ENCODE peak calls at places on chromosomes 3 and 15, in ten cellular contexts. One of them, this sample, is unnamed.

GRCh38 chr3:10748040-10748439 is 68.0 kb upstream of the SLC6A11 start:
- DNase-seq in stimulated activated CD8-positive, alpha-beta memory T cell treated with anti-CD3 and anti-CD28 coated beads, Interleukin-7, amount 100 ng/mL, for 4 hours: no peak
- DNase-seq in fibroblast of mammary gland: no peak
- DNase-seq in hypothalamus: no peak
- DNase-seq in iris pigment epithelial cell: no peak
- DNase-seq in fibroblast of gingiva: no peak
- DNase-seq in NCI-H82: no peak
- DNase-seq in effector CD4-positive, alpha-beta T cell: no peak
- DNase-seq in stimulated activated CD4-positive, alpha-beta T cell treated with anti-CD3 and anti-CD28 coated beads, Interleukin-4, amount 100 ng/mL, for 1 hour: no peak
- DNase-seq in NCI-H460: no peak
- DNase-seq in this sample: no peak

GRCh38 chr3:69691860-69692259 is 47.4 kb upstream of the MITF start:
- DNase-seq in stimulated activated CD8-positive, alpha-beta memory T cell treated with anti-CD3 and anti-CD28 coated beads, Interleukin-7, amount 100 ng/mL, for 4 hours: no peak
- DNase-seq in fibroblast of mammary gland: no peak
- DNase-seq in NCI-H82: no peak
- DNase-seq in fibroblast of gingiva: peak; percentile 24
- DNase-seq in NCI-H460: no peak
- DNase-seq in effector CD4-positive, alpha-beta T cell: no peak
- DNase-seq in iris pigment epithelial cell: peak; percentile 25
- DNase-seq in stimulated activated CD4-positive, alpha-beta T cell treated with anti-CD3 and anti-CD28 coated beads, Interleukin-4, amount 100 ng/mL, for 1 hour: no peak
- DNase-seq in hypothalamus: no peak
- DNase-seq in this sample: no peak

GRCh38 chr15:22226034-22226790 is 145.9 kb downstream of the OR4M2 start:
- DNase-seq in NCI-H82: no peak
- DNase-seq in NCI-H460: no peak
- DNase-seq in iris pigment epithelial cell: no peak
- DNase-seq in stimulated activated CD8-positive, alpha-beta memory T cell treated with anti-CD3 and anti-CD28 coated beads, Interleukin-7, amount 100 ng/mL, for 4 hours: no peak
- DNase-seq in stimulated activated CD4-positive, alpha-beta T cell treated with anti-CD3 and anti-CD28 coated beads, Interleukin-4, amount 100 ng/mL, for 1 hour: no peak
- DNase-seq in fibroblast of gingiva: no peak
- DNase-seq in effector CD4-positive, alpha-beta T cell: no peak
- DNase-seq in fibroblast of mammary gland: no peak
- DNase-seq in hypothalamus: no peak
- DNase-seq in this sample: no peak

GRCh38 chr3:99108508-99108907 is 207.0 kb upstream of the DCBLD2 start:
- DNase-seq in effector CD4-positive, alpha-beta T cell: no peak
- DNase-seq in NCI-H460: peak; percentile 44
- DNase-seq in fibroblast of gingiva: peak; percentile 88
- DNase-seq in fibroblast of mammary gland: peak; percentile 98
- DNase-seq in stimulated activated CD4-positive, alpha-beta T cell treated with anti-CD3 and anti-CD28 coated beads, Interleukin-4, amount 100 ng/mL, for 1 hour: no peak
- DNase-seq in iris pigment epithelial cell: peak; percentile 98
- DNase-seq in stimulated activated CD8-positive, alpha-beta memory T cell treated with anti-CD3 and anti-CD28 coated beads, Interleukin-7, amount 100 ng/mL, for 4 hours: no peak
- DNase-seq in hypothalamus: no peak
- DNase-seq in NCI-H82: no peak
- DNase-seq in this sample: no peak

GRCh38 chr3:25661694-25662455 is 2.8 kb downstream of the TOP2B start:
- DNase-seq in fibroblast of gingiva: no peak
- DNase-seq in NCI-H82: no peak
- DNase-seq in stimulated activated CD8-positive, alpha-beta memory T cell treated with anti-CD3 and anti-CD28 coated beads, Interleukin-7, amount 100 ng/mL, for 4 hours: no peak
- DNase-seq in effector CD4-positive, alpha-beta T cell: no peak
- DNase-seq in stimulated activated CD4-positive, alpha-beta T cell treated with anti-CD3 and anti-CD28 coated beads, Interleukin-4, amount 100 ng/mL, for 1 hour: no peak
- DNase-seq in iris pigment epithelial cell: peak; percentile 10
- DNase-seq in NCI-H460: no peak
- DNase-seq in hypothalamus: no peak
- DNase-seq in fibroblast of mammary gland: peak; percentile 20
- DNase-seq in this sample: no peak

GRCh38 chr15:39624806-39625205 is 43.9 kb downstream of the THBS1 start:
- DNase-seq in stimulated activated CD4-positive, alpha-beta T cell treated with anti-CD3 and anti-CD28 coated beads, Interleukin-4, amount 100 ng/mL, for 1 hour: peak; percentile 13
- DNase-seq in hypothalamus: no peak
- DNase-seq in fibroblast of mammary gland: peak; percentile 93
- DNase-seq in stimulated activated CD8-positive, alpha-beta memory T cell treated with anti-CD3 and anti-CD28 coated beads, Interleukin-7, amount 100 ng/mL, for 4 hours: peak; percentile 51
- DNase-seq in NCI-H82: no peak
- DNase-seq in iris pigment epithelial cell: peak; percentile 98
- DNase-seq in effector CD4-positive, alpha-beta T cell: peak; percentile 53
- DNase-seq in NCI-H460: no peak
- DNase-seq in fibroblast of gingiva: peak; percentile 80
- DNase-seq in this sample: peak; percentile 17

GRCh38 chr15:64334530-64334929 is 21.4 kb downstream of the CSNK1G1 start:
- DNase-seq in stimulated activated CD8-positive, alpha-beta memory T cell treated with anti-CD3 and anti-CD28 coated beads, Interleukin-7, amount 100 ng/mL, for 4 hours: peak; percentile 11
- DNase-seq in stimulated activated CD4-positive, alpha-beta T cell treated with anti-CD3 and anti-CD28 coated beads, Interleukin-4, amount 100 ng/mL, for 1 hour: peak; percentile 26
- DNase-seq in NCI-H460: no peak
- DNase-seq in hypothalamus: no peak
- DNase-seq in effector CD4-positive, alpha-beta T cell: peak; percentile 11
- DNase-seq in fibroblast of mammary gland: no peak
- DNase-seq in fibroblast of gingiva: no peak
- DNase-seq in iris pigment epithelial cell: no peak
- DNase-seq in NCI-H82: no peak
- DNase-seq in this sample: no peak

GRCh38 chr3:128492353-128493220 is at the start of gene GATA2:
- DNase-seq in NCI-H460: no peak
- DNase-seq in fibroblast of mammary gland: no peak
- DNase-seq in hypothalamus: no peak
- DNase-seq in stimulated activated CD8-positive, alpha-beta memory T cell treated with anti-CD3 and anti-CD28 coated beads, Interleukin-7, amount 100 ng/mL, for 4 hours: no peak
- DNase-seq in fibroblast of gingiva: no peak
- DNase-seq in effector CD4-positive, alpha-beta T cell: no peak
- DNase-seq in NCI-H82: peak; percentile 68
- DNase-seq in stimulated activated CD4-positive, alpha-beta T cell treated with anti-CD3 and anti-CD28 coated beads, Interleukin-4, amount 100 ng/mL, for 1 hour: peak; percentile 39
- DNase-seq in iris pigment epithelial cell: no peak
- DNase-seq in this sample: no peak

GRCh38 chr3:14319654-14320182 is 82.7 kb upstream of the SLC6A6 start:
- DNase-seq in iris pigment epithelial cell: peak; percentile 84
- DNase-seq in effector CD4-positive, alpha-beta T cell: no peak
- DNase-seq in fibroblast of gingiva: peak; percentile 29
- DNase-seq in stimulated activated CD8-positive, alpha-beta memory T cell treated with anti-CD3 and anti-CD28 coated beads, Interleukin-7, amount 100 ng/mL, for 4 hours: no peak
- DNase-seq in fibroblast of mammary gland: peak; percentile 69
- DNase-seq in NCI-H460: peak; percentile 32
- DNase-seq in stimulated activated CD4-positive, alpha-beta T cell treated with anti-CD3 and anti-CD28 coated beads, Interleukin-4, amount 100 ng/mL, for 1 hour: no peak
- DNase-seq in hypothalamus: no peak
- DNase-seq in NCI-H82: peak; percentile 91
- DNase-seq in this sample: no peak

GRCh38 chr3:180700941-180701340 is 21.7 kb upstream of the CCDC39 start:
- DNase-seq in iris pigment epithelial cell: no peak
- DNase-seq in fibroblast of gingiva: peak; percentile 1
- DNase-seq in fibroblast of mammary gland: peak; percentile 73
- DNase-seq in stimulated activated CD4-positive, alpha-beta T cell treated with anti-CD3 and anti-CD28 coated beads, Interleukin-4, amount 100 ng/mL, for 1 hour: no peak
- DNase-seq in hypothalamus: no peak
- DNase-seq in NCI-H82: no peak
- DNase-seq in stimulated activated CD8-positive, alpha-beta memory T cell treated with anti-CD3 and anti-CD28 coated beads, Interleukin-7, amount 100 ng/mL, for 4 hours: no peak
- DNase-seq in effector CD4-positive, alpha-beta T cell: no peak
- DNase-seq in NCI-H460: no peak
- DNase-seq in this sample: no peak

GRCh38 chr15:100571592-100572167 is 30.3 kb downstream of the LINS1 start:
- DNase-seq in effector CD4-positive, alpha-beta T cell: no peak
- DNase-seq in NCI-H82: no peak
- DNase-seq in iris pigment epithelial cell: no peak
- DNase-seq in fibroblast of mammary gland: no peak
- DNase-seq in stimulated activated CD4-positive, alpha-beta T cell treated with anti-CD3 and anti-CD28 coated beads, Interleukin-4, amount 100 ng/mL, for 1 hour: no peak
- DNase-seq in NCI-H460: no peak
- DNase-seq in stimulated activated CD8-positive, alpha-beta memory T cell treated with anti-CD3 and anti-CD28 coated beads, Interleukin-7, amount 100 ng/mL, for 4 hours: no peak
- DNase-seq in fibroblast of gingiva: no peak
- DNase-seq in hypothalamus: no peak
- DNase-seq in this sample: no peak

GRCh38 chr3:170180107-170180951 is 1.2 kb downstream of the PHC3 start:
- DNase-seq in stimulated activated CD4-positive, alpha-beta T cell treated with anti-CD3 and anti-CD28 coated beads, Interleukin-4, amount 100 ng/mL, for 1 hour: no peak
- DNase-seq in NCI-H460: no peak
- DNase-seq in fibroblast of mammary gland: peak; percentile 26
- DNase-seq in hypothalamus: no peak
- DNase-seq in stimulated activated CD8-positive, alpha-beta memory T cell treated with anti-CD3 and anti-CD28 coated beads, Interleukin-7, amount 100 ng/mL, for 4 hours: no peak
- DNase-seq in iris pigment epithelial cell: peak; percentile 34
- DNase-seq in effector CD4-positive, alpha-beta T cell: no peak
- DNase-seq in NCI-H82: peak; percentile 32
- DNase-seq in fibroblast of gingiva: peak; percentile 6
- DNase-seq in this sample: no peak

GRCh38 chr15:57340673-57341259 is 35.5 kb upstream of the CGNL1 start:
- DNase-seq in stimulated activated CD4-positive, alpha-beta T cell treated with anti-CD3 and anti-CD28 coated beads, Interleukin-4, amount 100 ng/mL, for 1 hour: peak; percentile 16
- DNase-seq in stimulated activated CD8-positive, alpha-beta memory T cell treated with anti-CD3 and anti-CD28 coated beads, Interleukin-7, amount 100 ng/mL, for 4 hours: no peak
- DNase-seq in fibroblast of gingiva: peak; percentile 51
- DNase-seq in effector CD4-positive, alpha-beta T cell: no peak
- DNase-seq in NCI-H460: peak; percentile 48
- DNase-seq in fibroblast of mammary gland: peak; percentile 67
- DNase-seq in iris pigment epithelial cell: peak; percentile 60
- DNase-seq in hypothalamus: no peak
- DNase-seq in NCI-H82: peak; percentile 80
- DNase-seq in this sample: no peak

GRCh38 chr3:11914041-11914440 is 67.4 kb upstream of the TAMM41 start:
- DNase-seq in NCI-H82: no peak
- DNase-seq in hypothalamus: no peak
- DNase-seq in fibroblast of gingiva: no peak
- DNase-seq in iris pigment epithelial cell: no peak
- DNase-seq in fibroblast of mammary gland: no peak
- DNase-seq in stimulated activated CD8-positive, alpha-beta memory T cell treated with anti-CD3 and anti-CD28 coated beads, Interleukin-7, amount 100 ng/mL, for 4 hours: no peak
- DNase-seq in NCI-H460: no peak
- DNase-seq in stimulated activated CD4-positive, alpha-beta T cell treated with anti-CD3 and anti-CD28 coated beads, Interleukin-4, amount 100 ng/mL, for 1 hour: no peak
- DNase-seq in effector CD4-positive, alpha-beta T cell: no peak
- DNase-seq in this sample: no peak

GRCh38 chr3:46882377-46883015 is 5.0 kb downstream of the PTH1R start:
- DNase-seq in effector CD4-positive, alpha-beta T cell: no peak
- DNase-seq in iris pigment epithelial cell: peak; percentile 31
- DNase-seq in NCI-H82: peak; percentile 14
- DNase-seq in NCI-H460: no peak
- DNase-seq in stimulated activated CD4-positive, alpha-beta T cell treated with anti-CD3 and anti-CD28 coated beads, Interleukin-4, amount 100 ng/mL, for 1 hour: peak; percentile 6
- DNase-seq in stimulated activated CD8-positive, alpha-beta memory T cell treated with anti-CD3 and anti-CD28 coated beads, Interleukin-7, amount 100 ng/mL, for 4 hours: no peak
- DNase-seq in fibroblast of mammary gland: peak; percentile 9
- DNase-seq in fibroblast of gingiva: peak; percentile 18
- DNase-seq in hypothalamus: no peak
- DNase-seq in this sample: no peak

GRCh38 chr3:42961633-42962032 is 17.5 kb upstream of the GASK1A start:
- DNase-seq in iris pigment epithelial cell: peak; percentile 57
- DNase-seq in effector CD4-positive, alpha-beta T cell: no peak
- DNase-seq in NCI-H460: peak; percentile 23
- DNase-seq in NCI-H82: peak; percentile 75
- DNase-seq in fibroblast of gingiva: peak; percentile 44
- DNase-seq in stimulated activated CD8-positive, alpha-beta memory T cell treated with anti-CD3 and anti-CD28 coated beads, Interleukin-7, amount 100 ng/mL, for 4 hours: no peak
- DNase-seq in fibroblast of mammary gland: peak; percentile 69
- DNase-seq in stimulated activated CD4-positive, alpha-beta T cell treated with anti-CD3 and anti-CD28 coated beads, Interleukin-4, amount 100 ng/mL, for 1 hour: peak; percentile 2
- DNase-seq in hypothalamus: no peak
- DNase-seq in this sample: peak; percentile 10

GRCh38 chr15:39595621-39596221 is 14.8 kb downstream of the THBS1 start:
- DNase-seq in stimulated activated CD8-positive, alpha-beta memory T cell treated with anti-CD3 and anti-CD28 coated beads, Interleukin-7, amount 100 ng/mL, for 4 hours: no peak
- DNase-seq in iris pigment epithelial cell: no peak
- DNase-seq in NCI-H460: no peak
- DNase-seq in NCI-H82: no peak
- DNase-seq in fibroblast of mammary gland: peak; percentile 35
- DNase-seq in stimulated activated CD4-positive, alpha-beta T cell treated with anti-CD3 and anti-CD28 coated beads, Interleukin-4, amount 100 ng/mL, for 1 hour: no peak
- DNase-seq in hypothalamus: no peak
- DNase-seq in effector CD4-positive, alpha-beta T cell: no peak
- DNase-seq in fibroblast of gingiva: peak; percentile 78
- DNase-seq in this sample: no peak

GRCh38 chr3:73592154-73592877 is 32.4 kb downstream of the PDZRN3 start:
- DNase-seq in NCI-H460: no peak
- DNase-seq in NCI-H82: peak; percentile 69
- DNase-seq in stimulated activated CD4-positive, alpha-beta T cell treated with anti-CD3 and anti-CD28 coated beads, Interleukin-4, amount 100 ng/mL, for 1 hour: no peak
- DNase-seq in effector CD4-positive, alpha-beta T cell: no peak
- DNase-seq in iris pigment epithelial cell: no peak
- DNase-seq in fibroblast of gingiva: no peak
- DNase-seq in stimulated activated CD8-positive, alpha-beta memory T cell treated with anti-CD3 and anti-CD28 coated beads, Interleukin-7, amount 100 ng/mL, for 4 hours: no peak
- DNase-seq in hypothalamus: no peak
- DNase-seq in fibroblast of mammary gland: no peak
- DNase-seq in this sample: no peak

GRCh38 chr15:40344631-40345120 is 3.9 kb upstream of the CCDC9B start:
- DNase-seq in NCI-H82: peak; percentile 80
- DNase-seq in stimulated activated CD4-positive, alpha-beta T cell treated with anti-CD3 and anti-CD28 coated beads, Interleukin-4, amount 100 ng/mL, for 1 hour: peak; percentile 70
- DNase-seq in effector CD4-positive, alpha-beta T cell: peak; percentile 65
- DNase-seq in fibroblast of gingiva: peak; percentile 50
- DNase-seq in NCI-H460: peak; percentile 56
- DNase-seq in fibroblast of mammary gland: peak; percentile 63
- DNase-seq in stimulated activated CD8-positive, alpha-beta memory T cell treated with anti-CD3 and anti-CD28 coated beads, Interleukin-7, amount 100 ng/mL, for 4 hours: peak; percentile 49
- DNase-seq in iris pigment epithelial cell: peak; percentile 57
- DNase-seq in hypothalamus: no peak
- DNase-seq in this sample: no peak

GRCh38 chr15:44194397-44195150 is 497 bp downstream of the FRMD5 start:
- DNase-seq in NCI-H460: no peak
- DNase-seq in fibroblast of mammary gland: peak; percentile 46
- DNase-seq in stimulated activated CD4-positive, alpha-beta T cell treated with anti-CD3 and anti-CD28 coated beads, Interleukin-4, amount 100 ng/mL, for 1 hour: peak; percentile 45
- DNase-seq in fibroblast of gingiva: no peak
- DNase-seq in NCI-H82: peak; percentile 43
- DNase-seq in stimulated activated CD8-positive, alpha-beta memory T cell treated with anti-CD3 and anti-CD28 coated beads, Interleukin-7, amount 100 ng/mL, for 4 hours: peak; percentile 9
- DNase-seq in effector CD4-positive, alpha-beta T cell: peak; percentile 19
- DNase-seq in hypothalamus: peak; percentile 83
- DNase-seq in iris pigment epithelial cell: peak; percentile 84
- DNase-seq in this sample: no peak

GRCh38 chr3:133573054-133573628 is 345 bp upstream of the CDV3 start:
- DNase-seq in NCI-H82: no peak
- DNase-seq in stimulated activated CD8-positive, alpha-beta memory T cell treated with anti-CD3 and anti-CD28 coated beads, Interleukin-7, amount 100 ng/mL, for 4 hours: peak; percentile 100
- DNase-seq in hypothalamus: no peak
- DNase-seq in fibroblast of mammary gland: peak; percentile 100
- DNase-seq in iris pigment epithelial cell: peak; percentile 100
- DNase-seq in NCI-H460: peak; percentile 99
- DNase-seq in effector CD4-positive, alpha-beta T cell: peak; percentile 100
- DNase-seq in fibroblast of gingiva: peak; percentile 100
- DNase-seq in stimulated activated CD4-positive, alpha-beta T cell treated with anti-CD3 and anti-CD28 coated beads, Interleukin-4, amount 100 ng/mL, for 1 hour: peak; percentile 99
- DNase-seq in this sample: peak; percentile 100

GRCh38 chr3:156743859-156744258 is 69.5 kb downstream of the TIPARP start:
- DNase-seq in iris pigment epithelial cell: no peak
- DNase-seq in stimulated activated CD8-positive, alpha-beta memory T cell treated with anti-CD3 and anti-CD28 coated beads, Interleukin-7, amount 100 ng/mL, for 4 hours: no peak
- DNase-seq in NCI-H460: no peak
- DNase-seq in NCI-H82: no peak
- DNase-seq in fibroblast of gingiva: no peak
- DNase-seq in hypothalamus: no peak
- DNase-seq in stimulated activated CD4-positive, alpha-beta T cell treated with anti-CD3 and anti-CD28 coated beads, Interleukin-4, amount 100 ng/mL, for 1 hour: no peak
- DNase-seq in effector CD4-positive, alpha-beta T cell: no peak
- DNase-seq in fibroblast of mammary gland: no peak
- DNase-seq in this sample: no peak

GRCh38 chr3:125057186-125057850 is 1.5 kb upstream of the HEG1 start:
- DNase-seq in NCI-H460: no peak
- DNase-seq in hypothalamus: no peak
- DNase-seq in stimulated activated CD4-positive, alpha-beta T cell treated with anti-CD3 and anti-CD28 coated beads, Interleukin-4, amount 100 ng/mL, for 1 hour: no peak
- DNase-seq in fibroblast of mammary gland: peak; percentile 92
- DNase-seq in effector CD4-positive, alpha-beta T cell: no peak
- DNase-seq in stimulated activated CD8-positive, alpha-beta memory T cell treated with anti-CD3 and anti-CD28 coated beads, Interleukin-7, amount 100 ng/mL, for 4 hours: no peak
- DNase-seq in fibroblast of gingiva: peak; percentile 33
- DNase-seq in NCI-H82: peak; percentile 44
- DNase-seq in iris pigment epithelial cell: peak; percentile 91
- DNase-seq in this sample: peak; percentile 67

GRCh38 chr15:60704129-60704528 is 225.2 kb upstream of the ICE2 start:
- DNase-seq in effector CD4-positive, alpha-beta T cell: peak; percentile 11
- DNase-seq in NCI-H460: no peak
- DNase-seq in fibroblast of mammary gland: no peak
- DNase-seq in NCI-H82: no peak
- DNase-seq in iris pigment epithelial cell: no peak
- DNase-seq in hypothalamus: no peak
- DNase-seq in fibroblast of gingiva: no peak
- DNase-seq in stimulated activated CD4-positive, alpha-beta T cell treated with anti-CD3 and anti-CD28 coated beads, Interleukin-4, amount 100 ng/mL, for 1 hour: no peak
- DNase-seq in stimulated activated CD8-positive, alpha-beta memory T cell treated with anti-CD3 and anti-CD28 coated beads, Interleukin-7, amount 100 ng/mL, for 4 hours: no peak
- DNase-seq in this sample: no peak

GRCh38 chr15:51731549-51732267 is 5.7 kb downstream of the LYSMD2 start:
- DNase-seq in NCI-H460: no peak
- DNase-seq in fibroblast of mammary gland: peak; percentile 71
- DNase-seq in hypothalamus: no peak
- DNase-seq in effector CD4-positive, alpha-beta T cell: peak; percentile 19
- DNase-seq in fibroblast of gingiva: peak; percentile 49
- DNase-seq in stimulated activated CD4-positive, alpha-beta T cell treated with anti-CD3 and anti-CD28 coated beads, Interleukin-4, amount 100 ng/mL, for 1 hour: no peak
- DNase-seq in stimulated activated CD8-positive, alpha-beta memory T cell treated with anti-CD3 and anti-CD28 coated beads, Interleukin-7, amount 100 ng/mL, for 4 hours: no peak
- DNase-seq in iris pigment epithelial cell: peak; percentile 90
- DNase-seq in NCI-H82: no peak
- DNase-seq in this sample: peak; percentile 20

GRCh38 chr15:31465083-31465955 is 138.7 kb downstream of the KLF13 start:
- DNase-seq in NCI-H460: no peak
- DNase-seq in hypothalamus: no peak
- DNase-seq in NCI-H82: no peak
- DNase-seq in fibroblast of gingiva: no peak
- DNase-seq in fibroblast of mammary gland: no peak
- DNase-seq in iris pigment epithelial cell: no peak
- DNase-seq in stimulated activated CD8-positive, alpha-beta memory T cell treated with anti-CD3 and anti-CD28 coated beads, Interleukin-7, amount 100 ng/mL, for 4 hours: no peak
- DNase-seq in stimulated activated CD4-positive, alpha-beta T cell treated with anti-CD3 and anti-CD28 coated beads, Interleukin-4, amount 100 ng/mL, for 1 hour: no peak
- DNase-seq in effector CD4-positive, alpha-beta T cell: no peak
- DNase-seq in this sample: no peak

GRCh38 chr15:39239562-39239961 is 341.3 kb upstream of the THBS1 start:
- DNase-seq in stimulated activated CD4-positive, alpha-beta T cell treated with anti-CD3 and anti-CD28 coated beads, Interleukin-4, amount 100 ng/mL, for 1 hour: no peak
- DNase-seq in fibroblast of mammary gland: peak; percentile 61
- DNase-seq in NCI-H82: no peak
- DNase-seq in stimulated activated CD8-positive, alpha-beta memory T cell treated with anti-CD3 and anti-CD28 coated beads, Interleukin-7, amount 100 ng/mL, for 4 hours: no peak
- DNase-seq in iris pigment epithelial cell: peak; percentile 75
- DNase-seq in hypothalamus: no peak
- DNase-seq in effector CD4-positive, alpha-beta T cell: no peak
- DNase-seq in fibroblast of gingiva: no peak
- DNase-seq in NCI-H460: no peak
- DNase-seq in this sample: no peak

GRCh38 chr3:177262396-177262795 is 65.1 kb upstream of the TBL1XR1 start:
- DNase-seq in hypothalamus: no peak
- DNase-seq in iris pigment epithelial cell: no peak
- DNase-seq in stimulated activated CD4-positive, alpha-beta T cell treated with anti-CD3 and anti-CD28 coated beads, Interleukin-4, amount 100 ng/mL, for 1 hour: no peak
- DNase-seq in fibroblast of gingiva: peak; percentile 30
- DNase-seq in fibroblast of mammary gland: peak; percentile 22
- DNase-seq in NCI-H82: no peak
- DNase-seq in NCI-H460: no peak
- DNase-seq in effector CD4-positive, alpha-beta T cell: no peak
- DNase-seq in stimulated activated CD8-positive, alpha-beta memory T cell treated with anti-CD3 and anti-CD28 coated beads, Interleukin-7, amount 100 ng/mL, for 4 hours: no peak
- DNase-seq in this sample: no peak